ENCODE peak calls at places on chromosome 16, in eight cellular contexts. T is HTR-8/SVneo, E is GDM1, D is cardiac muscle cell, M is lower lobe of right lung, S is endothelial cell, X is foreskin melanocyte, R is LHCN-M2. U is an unnamed sample.

GRCh38 chr16:57185446-57185944 is 344 bp downstream of the PSME3IP1 start:
- DNase-seq in T (peak), E (no peak), D (peak), M (peak), S (peak), X (peak), R (peak), U (peak)

GRCh38 chr16:27324851-27325301 is 11.1 kb downstream of the IL4R start:
- DNase-seq in T (no peak), E (no peak), D (peak), M (no peak), S (no peak), X (no peak), R (no peak), U (no peak)

GRCh38 chr16:55759983-55760664 is 72.8 kb downstream of the CES1 start:
- DNase-seq in T (no peak), E (no peak), D (peak), M (peak), S (no peak), X (no peak), R (no peak), U (no peak)

GRCh38 chr16:65414284-65414984 is 292.6 kb upstream of the CDH11 start:
- DNase-seq in T (no peak), E (no peak), D (no peak), M (no peak), S (no peak), X (peak), R (peak), U (peak)

GRCh38 chr16:56425439-56425832 is at the start of gene AMFR:
- DNase-seq in T (peak), E (peak), D (peak), M (peak), S (peak), X (peak), R (peak), U (peak)

GRCh38 chr16:77219437-77219836 is 20.2 kb downstream of the SYCE1L start:
- DNase-seq in T (no peak), E (no peak), D (no peak), M (no peak), S (no peak), X (no peak), R (no peak), U (no peak)

GRCh38 chr16:67571981-67572431 is 9.7 kb downstream of the CTCF start:
- DNase-seq in T (no peak), E (no peak), D (no peak), M (no peak), S (no peak), X (no peak), R (no peak), U (no peak)

GRCh38 chr16:67030221-67030962 is 1.4 kb downstream of the CBFB start:
- DNase-seq in T (no peak), E (no peak), D (no peak), M (no peak), S (no peak), X (no peak), R (no peak), U (peak)

U was measured in SJCRH30.